ENCODE peak calls at places on chromosomes 7 and 10, in four cellular contexts. One of them, this sample, is unnamed.

GRCh38 chr7:42982604-42983115 is 50.5 kb downstream of the MRPL32 start:
- DNase-seq in neuronal stem cell: no peak
- DNase-seq in Caki2: no peak
- DNase-seq in GF-D8: no peak
- DNase-seq in this sample: no peak

GRCh38 chr7:152180587-152180986 is 155.1 kb downstream of the GALNT11 start:
- DNase-seq in GF-D8: no peak
- DNase-seq in neuronal stem cell: no peak
- DNase-seq in Caki2: no peak
- DNase-seq in this sample: no peak

GRCh38 chr7:75842836-75843446 is 29.3 kb upstream of the CCL24 start:
- DNase-seq in Caki2: no peak
- DNase-seq in GF-D8: no peak
- DNase-seq in neuronal stem cell: no peak
- DNase-seq in this sample: peak

GRCh38 chr7:1058821-1059199 is 14.5 kb downstream of the GPR146 start:
- DNase-seq in neuronal stem cell: no peak
- DNase-seq in Caki2: no peak
- DNase-seq in GF-D8: no peak
- DNase-seq in this sample: no peak

GRCh38 chr10:94083662-94084323 is 90.1 kb downstream of the PLCE1 start:
- DNase-seq in GF-D8: no peak
- DNase-seq in neuronal stem cell: no peak
- DNase-seq in Caki2: no peak
- DNase-seq in this sample: no peak

GRCh38 chr7:110962374-110962773 is 128.6 kb upstream of the LRRN3 start:
- DNase-seq in Caki2: no peak
- DNase-seq in GF-D8: no peak
- DNase-seq in neuronal stem cell: no peak
- DNase-seq in this sample: no peak

GRCh38 chr7:75642810-75643486 is 95.8 kb downstream of the HIP1 start:
- DNase-seq in neuronal stem cell: no peak
- DNase-seq in GF-D8: peak
- DNase-seq in Caki2: no peak
- DNase-seq in this sample: peak

GRCh38 chr7:33748793-33749192 is 156.5 kb upstream of the BMPER start:
- DNase-seq in Caki2: no peak
- DNase-seq in GF-D8: no peak
- DNase-seq in neuronal stem cell: no peak
- DNase-seq in this sample: no peak

GRCh38 chr10:133123050-133123745 is 35.5 kb downstream of the ADGRA1 start:
- DNase-seq in neuronal stem cell: no peak
- DNase-seq in GF-D8: no peak
- DNase-seq in Caki2: no peak
- DNase-seq in this sample: no peak

GRCh38 chr10:102112210-102112817 is 7.9 kb downstream of the LDB1 start:
- DNase-seq in neuronal stem cell: no peak
- DNase-seq in Caki2: no peak
- DNase-seq in GF-D8: no peak
- DNase-seq in this sample: peak

GRCh38 chr10:59694936-59695335 is 14.7 kb downstream of the SLC16A9 start:
- DNase-seq in neuronal stem cell: no peak
- DNase-seq in GF-D8: no peak
- DNase-seq in Caki2: no peak
- DNase-seq in this sample: no peak

GRCh38 chr7:28110427-28111012 is 70.1 kb downstream of the JAZF1 start:
- DNase-seq in Caki2: no peak
- DNase-seq in GF-D8: no peak
- DNase-seq in neuronal stem cell: no peak
- DNase-seq in this sample: no peak

GRCh38 chr7:117004899-117005298 is 51.6 kb downstream of the ST7 start:
- DNase-seq in neuronal stem cell: no peak
- DNase-seq in Caki2: no peak
- DNase-seq in GF-D8: no peak
- DNase-seq in this sample: no peak